ENCODE peak calls at places on chromosomes 2 and 18, in ten cellular contexts. V, F, L, D, O, P, T, U, Q and I are unnamed samples.

GRCh38 chr2:223762853-223763252 is 74.5 kb downstream of the AP1S3 start:
- DNase-seq in V (no peak), F (no peak), L (no peak), D (no peak), O (no peak), P (no peak), T (no peak), U (no peak), Q (no peak), I (peak; percentile 62)

GRCh38 chr2:143528021-143528420 is 398.8 kb downstream of the ARHGAP15 start:
- DNase-seq in V (no peak), F (no peak), L (no peak), D (no peak), O (no peak), P (no peak), T (no peak), U (no peak), Q (no peak), I (no peak)

GRCh38 chr2:231177156-231178007 is 21.0 kb upstream of the ARMC9 start:
- DNase-seq in V (no peak), F (no peak), L (no peak), D (no peak), O (no peak), P (no peak), T (no peak), U (no peak), Q (no peak), I (no peak)

GRCh38 chr2:219457784-219458369 is 23.2 kb downstream of the SPEG start:
- DNase-seq in V (no peak), F (no peak), L (no peak), D (no peak), O (no peak), P (no peak), T (no peak), U (no peak), Q (peak; percentile 28), I (no peak)

GRCh38 chr2:129187379-129187778 is 792.1 kb upstream of the RAB6C start:
- DNase-seq in V (no peak), F (no peak), L (no peak), D (no peak), O (no peak), P (no peak), T (no peak), U (no peak), Q (no peak), I (no peak)

GRCh38 chr2:159706385-159706980 is 5.8 kb upstream of the MARCHF7 start:
- DNase-seq in V (no peak), F (no peak), L (no peak), D (no peak), O (no peak), P (no peak), T (no peak), U (no peak), Q (no peak), I (no peak)

GRCh38 chr18:3037423-3037915 is 24.5 kb upstream of the LPIN2 start:
- DNase-seq in V (peak; percentile 24), F (no peak), L (no peak), D (no peak), O (peak; percentile 78), P (no peak), T (no peak), U (peak; percentile 69), Q (peak; percentile 40), I (no peak)

GRCh38 chr2:173359231-173359630 is 4.6 kb downstream of the CDCA7 start:
- DNase-seq in V (no peak), F (no peak), L (no peak), D (no peak), O (no peak), P (no peak), T (no peak), U (no peak), Q (no peak), I (no peak)

GRCh38 chr2:106572541-106573148 is 85.5 kb downstream of the CD8B2 start:
- DNase-seq in V (peak; percentile 15), F (no peak), L (no peak), D (no peak), O (no peak), P (no peak), T (no peak), U (peak; percentile 21), Q (peak; percentile 48), I (no peak)

DNA sequence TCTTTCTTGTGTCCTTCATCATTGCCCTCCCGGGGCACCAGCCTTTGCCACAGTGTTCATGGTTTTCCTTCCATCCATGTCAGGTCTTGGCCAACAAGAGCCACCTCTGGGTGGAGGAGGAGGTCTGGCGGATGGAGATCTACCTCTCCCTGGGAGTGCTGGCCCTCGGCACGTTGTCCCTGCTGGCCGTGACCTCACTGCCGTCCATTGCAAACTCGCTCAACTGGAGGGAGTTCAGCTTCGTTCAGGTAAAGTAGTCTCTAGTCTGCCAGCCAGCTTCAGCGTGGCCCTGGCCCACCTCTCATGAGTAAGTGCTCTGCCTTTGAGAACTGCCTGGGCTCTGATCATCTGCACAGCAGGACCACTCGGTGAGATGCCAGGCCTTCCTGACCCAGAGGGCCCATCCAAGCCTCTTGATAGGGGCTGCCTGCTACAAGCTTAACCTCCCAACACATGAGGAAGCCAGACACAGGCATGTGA is 31.0 kb downstream of the STEAP3 start:
- DNase-seq in V (no peak), F (no peak), L (no peak), D (no peak), O (peak; percentile 17), P (no peak), T (no peak), U (no peak), Q (no peak), I (no peak)
- H3K27ac ChIP-seq in V (peak overlapping the region; percentile 1), F (no peak overlapping the region), L (no peak overlapping the region), D (no peak overlapping the region), O (no peak overlapping the region), P (no peak overlapping the region), T (no peak overlapping the region), U (peak overlapping the region; percentile 93), Q (no peak overlapping the region), I (no peak overlapping the region)

GRCh38 chr2:74507926-74508520 is 528 bp upstream of the PCGF1 start:
- DNase-seq in V (no peak), F (peak; percentile 42), L (no peak), D (no peak), O (peak; percentile 40), P (peak; percentile 51), T (peak; percentile 88), U (no peak), Q (peak; percentile 47), I (peak; percentile 9)

GRCh38 chr2:74510272-74510671 is 2.8 kb upstream of the PCGF1 start:
- DNase-seq in V (no peak), F (no peak), L (no peak), D (no peak), O (no peak), P (no peak), T (no peak), U (no peak), Q (no peak), I (no peak)

GRCh38 chr2:74505448-74506246 is 1.8 kb downstream of the PCGF1 start:
- DNase-seq in V (no peak), F (no peak), L (no peak), D (no peak), O (no peak), P (no peak), T (peak; percentile 68), U (no peak), Q (no peak), I (no peak)

GRCh38 chr2:74504591-74504990 is 2.9 kb downstream of the PCGF1 start:
- DNase-seq in V (no peak), F (no peak), L (no peak), D (no peak), O (no peak), P (no peak), T (peak; percentile 39), U (no peak), Q (no peak), I (no peak)

GRCh38 chr2:74507145-74507925 is at the start of gene PCGF1:
- DNase-seq in V (peak; percentile 96), F (peak; percentile 100), L (peak; percentile 99), D (peak; percentile 100), O (peak; percentile 99), P (peak; percentile 100), T (peak; percentile 98), U (peak; percentile 97), Q (peak; percentile 95), I (peak; percentile 100)
- TF ChIP-seq POLR2A in V (peak; percentile 46), F (peak; percentile 45), L (peak; percentile 57), D (peak; percentile 60), O (peak; percentile 63), P (peak; percentile 22), T (no peak), U (peak; percentile 77), Q (peak; percentile 86), I (no peak)

DNA sequence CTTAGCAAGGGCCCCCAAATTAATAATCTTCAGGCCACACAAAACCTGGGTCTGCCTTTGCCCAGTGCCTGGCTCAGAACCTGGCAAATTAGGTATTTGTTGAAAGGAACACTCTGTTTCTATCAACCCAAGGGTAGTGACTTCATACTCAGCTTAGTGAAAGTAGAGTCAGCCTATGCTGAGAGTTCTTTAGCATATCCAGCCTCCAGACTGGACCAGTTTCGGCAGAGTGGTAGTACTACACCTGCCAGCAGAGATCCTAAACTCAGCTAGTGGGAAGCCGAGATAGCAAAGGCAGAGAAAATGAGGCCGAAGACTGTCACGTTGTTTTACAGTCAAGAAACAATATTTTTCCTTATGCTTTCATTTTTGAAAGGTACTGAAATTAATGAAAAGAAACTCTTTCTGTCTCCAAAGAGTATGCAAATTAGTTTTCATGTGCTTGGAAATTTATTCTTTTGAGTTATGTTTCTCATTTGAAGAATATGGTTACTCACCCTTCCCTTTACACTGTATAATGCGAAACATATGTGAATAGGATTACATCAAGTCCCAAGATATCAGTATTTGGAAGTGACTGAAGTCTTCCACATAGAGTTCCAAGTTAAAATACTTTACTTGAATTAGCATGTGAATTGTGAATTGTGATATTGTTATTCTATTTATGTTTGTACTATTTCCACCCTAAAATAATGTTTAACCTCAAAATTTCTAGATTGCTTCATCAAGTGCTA is 52.2 kb upstream of the UGP2 start:
- DNase-seq in V (no peak), F (no peak), L (no peak), D (no peak), O (no peak), P (no peak), T (no peak), U (no peak), Q (no peak), I (no peak)
- H3K27ac ChIP-seq in V (no peak overlapping the region), F (no peak overlapping the region), L (no peak overlapping the region), D (no peak overlapping the region), O (no peak overlapping the region), P (no peak overlapping the region), T (no peak overlapping the region), U (no peak overlapping the region), Q (no peak overlapping the region), I (no peak overlapping the region)

DNA sequence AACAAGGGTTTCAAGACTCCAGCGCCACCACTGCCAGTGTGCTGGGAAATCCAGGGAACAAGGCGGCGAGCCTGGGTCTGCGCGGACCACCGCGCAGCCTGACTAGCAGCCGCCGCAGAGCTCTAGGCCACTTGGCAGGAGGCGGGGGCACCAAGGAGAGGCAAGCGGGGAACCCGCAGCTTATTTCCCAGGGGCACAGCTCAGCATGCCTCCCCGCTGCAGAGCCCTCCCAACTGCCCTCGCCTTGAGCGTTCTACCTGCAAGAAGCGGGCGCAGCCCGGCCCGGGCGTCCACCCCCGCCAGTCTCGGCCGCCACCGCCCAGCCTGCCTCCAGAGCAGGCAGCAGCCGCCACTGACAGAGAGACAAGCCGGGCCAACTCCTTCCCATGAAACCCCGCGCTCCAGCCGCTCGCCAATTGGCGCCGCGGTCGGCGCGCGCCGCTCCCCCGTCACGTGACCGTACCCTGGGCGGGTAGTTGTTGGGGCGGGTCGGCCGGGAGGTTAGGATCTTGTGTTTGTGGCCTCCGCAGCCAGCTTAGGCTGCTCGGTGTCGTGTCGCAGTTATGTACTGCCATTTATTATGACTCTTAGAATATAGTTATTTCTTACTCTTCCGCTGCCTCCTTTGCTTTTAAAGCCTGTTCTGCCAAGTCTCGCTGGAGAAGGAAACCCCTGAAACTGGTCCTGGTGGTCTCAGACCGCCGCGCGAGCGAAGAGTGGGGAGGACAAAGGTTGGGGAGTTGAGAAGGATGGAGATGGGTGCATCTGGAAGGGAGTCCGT is at the start of gene LNPK:
- DNase-seq in V (peak; percentile 55), F (peak; percentile 95), L (peak; percentile 92), D (peak; percentile 87), O (peak; percentile 94), P (peak; percentile 87), T (peak; percentile 98), U (peak; percentile 87), Q (peak; percentile 97), I (peak; percentile 91)
- TF ChIP-seq POLR2A in V (peak; percentile 77), F (peak; percentile 94), L (peak; percentile 92), D (peak; percentile 79), O (peak; percentile 65), P (peak; percentile 20), T (no peak), U (peak; percentile 67), Q (peak; percentile 94), I (no peak)